ENCODE peak calls at places on chromosomes 4 and X, in ten cellular contexts. One of them, this sample, is unnamed. For H3K4me1, the result is how much of the 10 kb centered on the place peaks cover.

GRCh38 chr4:86523333-86523732 is 70.8 kb upstream of the PTPN13 start:
- DNase-seq in left lung: no peak
- DNase-seq in CD8-positive, alpha-beta T cell: no peak
- DNase-seq in hepatocyte: no peak
- DNase-seq in uterus: no peak
- DNase-seq in CD4-positive, alpha-beta memory T cell: no peak
- DNase-seq in endothelial cell of umbilical vein: no peak
- DNase-seq in aorta: no peak
- DNase-seq in CD4-positive, CD25-positive, alpha-beta regulatory T cell: no peak
- DNase-seq in upper lobe of right lung: no peak
- DNase-seq in this sample: no peak

GRCh38 chr4:152500798-152501434 is 35.0 kb downstream of the FBXW7 start:
- DNase-seq in CD8-positive, alpha-beta T cell: peak
- DNase-seq in uterus: peak
- DNase-seq in CD4-positive, CD25-positive, alpha-beta regulatory T cell: peak
- DNase-seq in endothelial cell of umbilical vein: peak
- DNase-seq in aorta: no peak
- DNase-seq in hepatocyte: peak
- DNase-seq in upper lobe of right lung: no peak
- DNase-seq in left lung: no peak
- DNase-seq in CD4-positive, alpha-beta memory T cell: peak
- DNase-seq in this sample: no peak

GRCh38 chrX:104166735-104167436 is 633 bp downstream of the FAM199X start:
- DNase-seq in CD8-positive, alpha-beta T cell: no peak
- DNase-seq in aorta: peak
- DNase-seq in hepatocyte: no peak
- DNase-seq in upper lobe of right lung: no peak
- DNase-seq in CD4-positive, alpha-beta memory T cell: no peak
- DNase-seq in CD4-positive, CD25-positive, alpha-beta regulatory T cell: no peak
- DNase-seq in left lung: no peak
- DNase-seq in uterus: peak
- DNase-seq in endothelial cell of umbilical vein: no peak
- DNase-seq in this sample: no peak

GRCh38 chrX:72054776-72055495 is 76.8 kb downstream of the RTL5 start:
- DNase-seq in endothelial cell of umbilical vein: no peak
- DNase-seq in upper lobe of right lung: no peak
- DNase-seq in aorta: no peak
- DNase-seq in left lung: no peak
- DNase-seq in hepatocyte: no peak
- DNase-seq in CD4-positive, CD25-positive, alpha-beta regulatory T cell: no peak
- DNase-seq in CD4-positive, alpha-beta memory T cell: no peak
- DNase-seq in uterus: no peak
- DNase-seq in CD8-positive, alpha-beta T cell: no peak
- DNase-seq in this sample: no peak

GRCh38 chr4:181860157-181860556 is 383.0 kb upstream of the TENM3 start:
- DNase-seq in upper lobe of right lung: no peak
- DNase-seq in endothelial cell of umbilical vein: no peak
- DNase-seq in CD8-positive, alpha-beta T cell: no peak
- DNase-seq in CD4-positive, alpha-beta memory T cell: no peak
- DNase-seq in aorta: no peak
- DNase-seq in left lung: no peak
- DNase-seq in uterus: no peak
- DNase-seq in hepatocyte: no peak
- DNase-seq in CD4-positive, CD25-positive, alpha-beta regulatory T cell: no peak
- DNase-seq in this sample: no peak

GRCh38 chr4:138951764-138952163 is 63.8 kb upstream of the NOCT start:
- DNase-seq in CD8-positive, alpha-beta T cell: no peak
- DNase-seq in aorta: no peak
- DNase-seq in hepatocyte: no peak
- DNase-seq in CD4-positive, alpha-beta memory T cell: no peak
- DNase-seq in uterus: no peak
- DNase-seq in upper lobe of right lung: no peak
- DNase-seq in endothelial cell of umbilical vein: no peak
- DNase-seq in left lung: no peak
- DNase-seq in CD4-positive, CD25-positive, alpha-beta regulatory T cell: no peak
- DNase-seq in this sample: no peak

GRCh38 chr4:175087156-175087555 is 169.0 kb downstream of the ADAM29 start:
- DNase-seq in CD8-positive, alpha-beta T cell: no peak
- DNase-seq in endothelial cell of umbilical vein: no peak
- DNase-seq in left lung: no peak
- DNase-seq in CD4-positive, CD25-positive, alpha-beta regulatory T cell: no peak
- DNase-seq in uterus: no peak
- DNase-seq in hepatocyte: no peak
- DNase-seq in upper lobe of right lung: no peak
- DNase-seq in CD4-positive, alpha-beta memory T cell: no peak
- DNase-seq in aorta: no peak
- DNase-seq in this sample: no peak

GRCh38 chr4:61772116-61772515 is 572.0 kb downstream of the ADGRL3 start:
- DNase-seq in endothelial cell of umbilical vein: no peak
- DNase-seq in aorta: no peak
- DNase-seq in hepatocyte: no peak
- DNase-seq in upper lobe of right lung: no peak
- DNase-seq in CD4-positive, alpha-beta memory T cell: no peak
- DNase-seq in CD8-positive, alpha-beta T cell: no peak
- DNase-seq in uterus: no peak
- DNase-seq in left lung: no peak
- DNase-seq in CD4-positive, CD25-positive, alpha-beta regulatory T cell: no peak
- DNase-seq in this sample: no peak

DNA sequence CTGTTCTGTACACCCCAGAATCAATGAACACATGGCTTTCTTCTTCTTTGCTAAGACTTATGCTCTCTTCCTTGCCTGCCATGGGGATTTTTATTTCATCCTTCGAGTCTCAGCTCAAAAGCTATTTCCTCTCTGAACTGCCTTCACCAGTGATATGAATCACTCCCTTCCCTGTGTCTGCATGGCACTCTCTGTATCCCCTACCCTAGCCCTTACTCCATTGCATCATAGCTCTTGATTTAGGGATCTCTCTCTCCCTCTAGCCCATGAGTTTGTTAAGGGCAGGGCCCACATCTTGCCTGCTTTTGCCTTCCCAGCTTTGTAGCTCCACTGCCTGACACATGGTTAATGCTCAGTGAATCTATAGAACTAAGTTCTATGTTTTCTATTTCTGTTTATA is 34.9 kb downstream of the DOCK11 start:
- DNase-seq in CD8-positive, alpha-beta T cell: no peak
- DNase-seq in aorta: no peak
- DNase-seq in uterus: no peak
- DNase-seq in CD4-positive, alpha-beta memory T cell: no peak
- DNase-seq in upper lobe of right lung: no peak
- DNase-seq in hepatocyte: no peak
- DNase-seq in endothelial cell of umbilical vein: no peak
- DNase-seq in left lung: no peak
- DNase-seq in CD4-positive, CD25-positive, alpha-beta regulatory T cell: no peak
- DNase-seq in this sample: no peak
- H3K4me1 ChIP-seq in CD8-positive, alpha-beta T cell: half or more
- H3K4me1 ChIP-seq in aorta: under half
- H3K4me1 ChIP-seq in uterus: under half
- H3K4me1 ChIP-seq in CD4-positive, alpha-beta memory T cell: half or more
- H3K4me1 ChIP-seq in upper lobe of right lung: under half
- H3K4me1 ChIP-seq in hepatocyte: under half
- H3K4me1 ChIP-seq in endothelial cell of umbilical vein: under half
- H3K4me1 ChIP-seq in left lung: under half
- H3K4me1 ChIP-seq in CD4-positive, CD25-positive, alpha-beta regulatory T cell: half or more
- H3K4me1 ChIP-seq in this sample: under half

DNA sequence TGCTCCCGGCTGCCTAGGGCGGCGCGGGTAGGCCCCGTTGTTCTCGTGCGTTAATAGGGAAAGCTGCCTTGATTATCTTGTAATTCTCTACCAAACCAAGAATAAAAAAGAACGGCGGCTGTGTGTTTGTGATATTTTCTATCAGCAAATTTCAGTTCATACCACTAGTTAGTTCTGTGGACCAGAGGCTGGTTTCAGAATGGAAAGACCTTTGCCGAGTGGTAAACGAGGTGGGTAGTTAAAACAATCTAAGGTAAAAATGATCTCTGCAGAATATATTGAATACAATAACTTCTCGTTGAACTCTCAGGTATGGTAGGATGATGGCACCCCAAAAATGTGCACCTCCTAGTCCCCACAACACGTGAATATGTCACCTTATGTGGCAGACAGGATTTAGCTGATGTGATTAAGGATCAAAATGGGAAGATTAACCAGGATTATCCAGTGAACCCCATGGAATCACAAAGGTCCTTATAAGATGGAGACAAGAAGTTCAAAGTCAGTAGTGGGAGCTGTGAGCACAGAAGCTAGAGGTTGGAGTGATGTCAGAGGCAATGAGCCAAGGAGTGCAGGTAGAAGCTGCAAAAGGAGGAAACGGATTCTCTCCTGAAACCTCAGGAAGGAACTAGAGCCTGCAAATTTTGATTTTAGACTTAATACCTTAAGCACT is 574 bp upstream of the CFAP97 start:
- DNase-seq in aorta: no peak
- DNase-seq in CD4-positive, CD25-positive, alpha-beta regulatory T cell: no peak
- DNase-seq in left lung: no peak
- DNase-seq in CD8-positive, alpha-beta T cell: no peak
- DNase-seq in hepatocyte: no peak
- DNase-seq in uterus: no peak
- DNase-seq in CD4-positive, alpha-beta memory T cell: no peak
- DNase-seq in endothelial cell of umbilical vein: peak
- DNase-seq in upper lobe of right lung: no peak
- DNase-seq in this sample: no peak
- H3K27ac ChIP-seq in aorta: no peak
- H3K27ac ChIP-seq in CD4-positive, CD25-positive, alpha-beta regulatory T cell: peak
- H3K27ac ChIP-seq in left lung: peak
- H3K27ac ChIP-seq in CD8-positive, alpha-beta T cell: peak
- H3K27ac ChIP-seq in hepatocyte: peak
- H3K27ac ChIP-seq in uterus: peak
- H3K27ac ChIP-seq in CD4-positive, alpha-beta memory T cell: peak
- H3K27ac ChIP-seq in endothelial cell of umbilical vein: peak
- H3K27ac ChIP-seq in upper lobe of right lung: peak
- H3K27ac ChIP-seq in this sample: peak

GRCh38 chr4:10091531-10092181 is 24.9 kb downstream of the WDR1 start:
- DNase-seq in CD8-positive, alpha-beta T cell: no peak
- DNase-seq in upper lobe of right lung: no peak
- DNase-seq in aorta: peak
- DNase-seq in hepatocyte: no peak
- DNase-seq in left lung: peak
- DNase-seq in CD4-positive, CD25-positive, alpha-beta regulatory T cell: no peak
- DNase-seq in uterus: no peak
- DNase-seq in endothelial cell of umbilical vein: no peak
- DNase-seq in CD4-positive, alpha-beta memory T cell: no peak
- DNase-seq in this sample: peak

GRCh38 chr4:10093273-10093621 is 23.4 kb downstream of the WDR1 start:
- DNase-seq in hepatocyte: no peak
- DNase-seq in left lung: peak
- DNase-seq in uterus: no peak
- DNase-seq in CD8-positive, alpha-beta T cell: no peak
- DNase-seq in aorta: peak
- DNase-seq in endothelial cell of umbilical vein: no peak
- DNase-seq in CD4-positive, alpha-beta memory T cell: no peak
- DNase-seq in upper lobe of right lung: no peak
- DNase-seq in CD4-positive, CD25-positive, alpha-beta regulatory T cell: no peak
- DNase-seq in this sample: no peak

GRCh38 chr4:10093801-10094552 is 22.6 kb downstream of the WDR1 start:
- DNase-seq in left lung: peak
- DNase-seq in endothelial cell of umbilical vein: peak
- DNase-seq in CD4-positive, alpha-beta memory T cell: no peak
- DNase-seq in aorta: peak
- DNase-seq in upper lobe of right lung: no peak
- DNase-seq in hepatocyte: peak
- DNase-seq in uterus: no peak
- DNase-seq in CD4-positive, CD25-positive, alpha-beta regulatory T cell: no peak
- DNase-seq in CD8-positive, alpha-beta T cell: no peak
- DNase-seq in this sample: peak

GRCh38 chr4:10090467-10091250 is 25.9 kb downstream of the WDR1 start:
- DNase-seq in left lung: peak
- DNase-seq in hepatocyte: no peak
- DNase-seq in CD4-positive, CD25-positive, alpha-beta regulatory T cell: no peak
- DNase-seq in CD8-positive, alpha-beta T cell: no peak
- DNase-seq in upper lobe of right lung: no peak
- DNase-seq in CD4-positive, alpha-beta memory T cell: no peak
- DNase-seq in uterus: no peak
- DNase-seq in aorta: peak
- DNase-seq in endothelial cell of umbilical vein: no peak
- DNase-seq in this sample: peak

DNA sequence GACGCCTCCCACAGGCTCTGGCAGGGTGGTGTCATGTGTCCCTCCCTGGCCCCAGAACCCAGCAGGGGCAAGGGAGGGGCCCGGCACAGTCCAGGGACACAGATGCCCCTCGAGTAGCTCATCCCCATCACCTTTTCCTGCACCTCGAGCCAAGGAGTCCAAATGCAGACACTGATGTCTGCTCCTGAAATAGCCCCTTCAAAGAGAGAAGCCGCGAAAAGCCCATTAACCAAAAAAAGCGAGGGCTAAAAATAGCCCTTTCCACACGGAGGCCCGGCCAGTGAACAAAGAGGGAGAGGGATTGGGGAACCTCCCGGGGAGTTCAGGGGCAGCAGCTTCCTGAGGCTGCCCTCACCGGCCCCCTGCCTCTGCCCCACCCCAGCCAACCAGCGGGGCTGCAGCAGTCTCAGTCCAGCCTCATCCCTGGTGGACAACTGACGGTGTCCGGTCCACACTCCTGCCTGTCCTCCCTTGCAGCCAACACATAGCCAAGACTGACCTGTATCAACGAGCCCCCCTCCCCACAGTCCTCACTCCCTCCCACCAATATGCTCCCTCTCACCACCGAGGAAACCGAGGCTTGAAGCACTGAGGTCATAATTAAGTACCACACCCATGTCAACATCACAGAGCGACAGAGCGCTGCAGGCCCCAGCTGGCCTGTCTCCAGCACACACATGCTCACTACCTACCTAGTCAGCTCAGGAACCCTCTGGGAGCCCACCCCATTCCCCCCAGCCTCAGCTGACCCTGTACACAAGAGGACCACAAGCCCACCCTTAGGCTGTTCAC is 23.9 kb downstream of the WDR1 start:
- DNase-seq in CD4-positive, alpha-beta memory T cell: no peak
- DNase-seq in endothelial cell of umbilical vein: no peak
- DNase-seq in uterus: no peak
- DNase-seq in CD8-positive, alpha-beta T cell: no peak
- DNase-seq in aorta: peak
- DNase-seq in left lung: peak
- DNase-seq in hepatocyte: no peak
- DNase-seq in CD4-positive, CD25-positive, alpha-beta regulatory T cell: no peak
- DNase-seq in upper lobe of right lung: no peak
- DNase-seq in this sample: peak
- H3K4me3 ChIP-seq in CD4-positive, alpha-beta memory T cell: no peak
- H3K4me3 ChIP-seq in endothelial cell of umbilical vein: no peak
- H3K4me3 ChIP-seq in uterus: no peak
- H3K4me3 ChIP-seq in CD8-positive, alpha-beta T cell: no peak
- H3K4me3 ChIP-seq in aorta: no peak
- H3K4me3 ChIP-seq in left lung: no peak
- H3K4me3 ChIP-seq in hepatocyte: no peak
- H3K4me3 ChIP-seq in CD4-positive, CD25-positive, alpha-beta regulatory T cell: no peak
- H3K4me3 ChIP-seq in upper lobe of right lung: no peak
- H3K4me3 ChIP-seq in this sample: no peak

GRCh38 chr4:121789960-121790829 is 10.9 kb upstream of the EXOSC9 start:
- DNase-seq in left lung: no peak
- DNase-seq in endothelial cell of umbilical vein: peak
- DNase-seq in CD4-positive, alpha-beta memory T cell: no peak
- DNase-seq in aorta: no peak
- DNase-seq in CD4-positive, CD25-positive, alpha-beta regulatory T cell: no peak
- DNase-seq in upper lobe of right lung: no peak
- DNase-seq in uterus: no peak
- DNase-seq in CD8-positive, alpha-beta T cell: no peak
- DNase-seq in hepatocyte: no peak
- DNase-seq in this sample: no peak

GRCh38 chr4:121791481-121791880 is 9.6 kb upstream of the EXOSC9 start:
- DNase-seq in CD4-positive, CD25-positive, alpha-beta regulatory T cell: no peak
- DNase-seq in CD4-positive, alpha-beta memory T cell: no peak
- DNase-seq in endothelial cell of umbilical vein: no peak
- DNase-seq in hepatocyte: no peak
- DNase-seq in aorta: no peak
- DNase-seq in CD8-positive, alpha-beta T cell: no peak
- DNase-seq in uterus: no peak
- DNase-seq in upper lobe of right lung: no peak
- DNase-seq in left lung: no peak
- DNase-seq in this sample: no peak

GRCh38 chr4:121789470-121789869 is 11.7 kb upstream of the EXOSC9 start:
- DNase-seq in hepatocyte: no peak
- DNase-seq in upper lobe of right lung: no peak
- DNase-seq in CD8-positive, alpha-beta T cell: no peak
- DNase-seq in CD4-positive, alpha-beta memory T cell: no peak
- DNase-seq in endothelial cell of umbilical vein: no peak
- DNase-seq in uterus: no peak
- DNase-seq in left lung: no peak
- DNase-seq in aorta: no peak
- DNase-seq in CD4-positive, CD25-positive, alpha-beta regulatory T cell: no peak
- DNase-seq in this sample: no peak

GRCh38 chr4:121790976-121791375 is 10.1 kb upstream of the EXOSC9 start:
- DNase-seq in left lung: no peak
- DNase-seq in aorta: no peak
- DNase-seq in CD4-positive, CD25-positive, alpha-beta regulatory T cell: no peak
- DNase-seq in endothelial cell of umbilical vein: no peak
- DNase-seq in hepatocyte: peak
- DNase-seq in upper lobe of right lung: no peak
- DNase-seq in uterus: no peak
- DNase-seq in CD8-positive, alpha-beta T cell: no peak
- DNase-seq in CD4-positive, alpha-beta memory T cell: no peak
- DNase-seq in this sample: no peak

GRCh38 chr4:121788896-121789295 is 12.2 kb upstream of the EXOSC9 start:
- DNase-seq in uterus: no peak
- DNase-seq in CD8-positive, alpha-beta T cell: no peak
- DNase-seq in upper lobe of right lung: no peak
- DNase-seq in left lung: no peak
- DNase-seq in aorta: no peak
- DNase-seq in CD4-positive, alpha-beta memory T cell: no peak
- DNase-seq in CD4-positive, CD25-positive, alpha-beta regulatory T cell: no peak
- DNase-seq in hepatocyte: no peak
- DNase-seq in endothelial cell of umbilical vein: no peak
- DNase-seq in this sample: no peak
- H3K4me1 ChIP-seq in uterus: under half
- H3K4me1 ChIP-seq in CD8-positive, alpha-beta T cell: under half
- H3K4me1 ChIP-seq in upper lobe of right lung: under half
- H3K4me1 ChIP-seq in left lung: under half
- H3K4me1 ChIP-seq in aorta: under half
- H3K4me1 ChIP-seq in CD4-positive, alpha-beta memory T cell: under half
- H3K4me1 ChIP-seq in CD4-positive, CD25-positive, alpha-beta regulatory T cell: under half
- H3K4me1 ChIP-seq in hepatocyte: under half
- H3K4me1 ChIP-seq in endothelial cell of umbilical vein: under half
- H3K4me1 ChIP-seq in this sample: under half